ENCODE peak calls at places on chromosomes 7 and 10, in ten cellular contexts. N, H, R, P, Y, T, F, J, A and Z are unnamed samples.

GRCh38 chr7:72462311-72462710 is 50.2 kb upstream of the CALN1 start:
- DNase-seq in N (no peak), H (no peak), R (no peak), P (no peak), Y (no peak), T (no peak), F (no peak), J (no peak), A (no peak), Z (no peak)

GRCh38 chr10:48805848-48806247 is 121.2 kb downstream of the WDFY4 start:
- DNase-seq in N (no peak), H (no peak), R (no peak), P (no peak), Y (no peak), T (no peak), F (no peak), J (no peak), A (peak), Z (peak)

GRCh38 chr7:66125052-66125694 is 10.5 kb downstream of the CRCP start:
- DNase-seq in N (no peak), H (no peak), R (no peak), P (no peak), Y (no peak), T (no peak), F (no peak), J (no peak), A (no peak), Z (no peak)

GRCh38 chr10:124175701-124176100 is 82.3 kb upstream of the CHST15 start:
- DNase-seq in N (no peak), H (no peak), R (no peak), P (no peak), Y (peak), T (no peak), F (no peak), J (no peak), A (no peak), Z (no peak)

GRCh38 chr7:155299539-155300202 is 2.0 kb downstream of the INSIG1 start:
- DNase-seq in N (no peak), H (peak), R (no peak), P (no peak), Y (peak), T (no peak), F (no peak), J (no peak), A (no peak), Z (no peak)

GRCh38 chr7:84941291-84941690 is 245.6 kb downstream of the SEMA3D start:
- DNase-seq in N (no peak), H (no peak), R (no peak), P (no peak), Y (no peak), T (peak), F (no peak), J (no peak), A (no peak), Z (no peak)

GRCh38 chr7:70794962-70795361 is 337.0 kb upstream of the GALNT17 start:
- DNase-seq in N (no peak), H (no peak), R (no peak), P (no peak), Y (no peak), T (no peak), F (no peak), J (no peak), A (no peak), Z (no peak)

GRCh38 chr10:66058594-66058993 is 867.2 kb upstream of the LRRTM3 start:
- DNase-seq in N (no peak), H (no peak), R (no peak), P (no peak), Y (no peak), T (no peak), F (no peak), J (no peak), A (no peak), Z (no peak)

GRCh38 chr7:127674361-127674760 is 22.4 kb downstream of the SND1 start:
- DNase-seq in N (no peak), H (no peak), R (no peak), P (peak), Y (no peak), T (no peak), F (no peak), J (no peak), A (no peak), Z (no peak)

GRCh38 chr10:100744980-100745881 is at the start of gene PAX2:
- DNase-seq in N (no peak), H (no peak), R (no peak), P (no peak), Y (no peak), T (no peak), F (no peak), J (no peak), A (no peak), Z (no peak)

GRCh38 chr7:102849079-102849478 is 63.7 kb upstream of the LRRC17 start:
- DNase-seq in N (no peak), H (no peak), R (no peak), P (no peak), Y (no peak), T (no peak), F (no peak), J (no peak), A (no peak), Z (no peak)

GRCh38 chr10:116084166-116084565 is 188.8 kb downstream of the GFRA1 start:
- DNase-seq in N (no peak), H (no peak), R (no peak), P (peak), Y (no peak), T (no peak), F (no peak), J (no peak), A (no peak), Z (no peak)

GRCh38 chr7:99362801-99363200 is 11.7 kb upstream of the ARPC1B start:
- DNase-seq in N (no peak), H (no peak), R (no peak), P (peak), Y (no peak), T (peak), F (no peak), J (peak), A (no peak), Z (no peak)

GRCh38 chr10:75202321-75203096 is 8.1 kb upstream of the VDAC2 start:
- DNase-seq in N (peak), H (peak), R (no peak), P (peak), Y (no peak), T (peak), F (peak), J (peak), A (peak), Z (peak)

GRCh38 chr10:112374724-112375541 is 1.0 kb downstream of the ACSL5 start:
- DNase-seq in N (no peak), H (peak), R (no peak), P (no peak), Y (peak), T (no peak), F (no peak), J (no peak), A (no peak), Z (no peak)

DNA sequence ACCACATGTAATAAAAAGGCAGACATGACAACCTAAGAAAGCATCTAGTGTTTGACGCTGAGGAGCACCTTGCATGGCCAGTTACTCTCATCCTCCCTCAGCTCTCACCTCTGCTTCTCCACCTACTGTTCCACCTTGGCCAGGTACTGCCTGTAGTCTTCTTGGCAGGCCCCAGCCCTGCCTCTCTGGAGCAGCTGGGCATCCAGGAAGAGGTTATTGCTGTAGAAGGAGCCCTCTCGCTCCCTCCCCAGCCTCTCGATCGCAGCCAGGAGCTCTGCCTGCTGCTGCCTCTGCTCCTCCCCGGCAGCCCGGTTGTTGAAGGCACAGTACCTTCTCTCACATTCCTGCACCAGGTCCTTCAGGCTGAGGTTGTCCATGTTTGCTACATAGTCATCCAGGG is 9.7 kb downstream of the GIMAP5 start:
- DNase-seq in N (no peak), H (no peak), R (no peak), P (no peak), Y (no peak), T (no peak), F (no peak), J (no peak), A (no peak), Z (no peak)
- H3K27ac ChIP-seq in N (no peak), H (no peak), R (no peak), P (no peak), Y (no peak), T (no peak), F (peak), J (no peak), A (no peak), Z (no peak)

GRCh38 chr7:55272328-55272727 is 92.8 kb upstream of the LANCL2 start:
- DNase-seq in N (no peak), H (no peak), R (no peak), P (no peak), Y (no peak), T (no peak), F (no peak), J (no peak), A (no peak), Z (no peak)

GRCh38 chr7:55273186-55273980 is 91.8 kb upstream of the LANCL2 start:
- DNase-seq in N (no peak), H (no peak), R (no peak), P (no peak), Y (no peak), T (no peak), F (no peak), J (no peak), A (no peak), Z (no peak)

GRCh38 chr7:55274156-55274555 is 91.0 kb upstream of the LANCL2 start:
- DNase-seq in N (no peak), H (no peak), R (no peak), P (no peak), Y (no peak), T (no peak), F (no peak), J (no peak), A (no peak), Z (no peak)

GRCh38 chr7:55271661-55272060 is 93.5 kb upstream of the LANCL2 start:
- DNase-seq in N (no peak), H (no peak), R (no peak), P (no peak), Y (no peak), T (no peak), F (no peak), J (no peak), A (no peak), Z (no peak)

GRCh38 chr7:55271069-55271468 is 94.1 kb upstream of the LANCL2 start:
- DNase-seq in N (no peak), H (no peak), R (no peak), P (peak), Y (no peak), T (peak), F (no peak), J (no peak), A (no peak), Z (no peak)
- TF ChIP-seq CTCF in N (peak), H (peak), R (no peak), P (peak), Y (peak), T (peak), F (no peak), J (peak), A (no peak), Z (peak)

DNA sequence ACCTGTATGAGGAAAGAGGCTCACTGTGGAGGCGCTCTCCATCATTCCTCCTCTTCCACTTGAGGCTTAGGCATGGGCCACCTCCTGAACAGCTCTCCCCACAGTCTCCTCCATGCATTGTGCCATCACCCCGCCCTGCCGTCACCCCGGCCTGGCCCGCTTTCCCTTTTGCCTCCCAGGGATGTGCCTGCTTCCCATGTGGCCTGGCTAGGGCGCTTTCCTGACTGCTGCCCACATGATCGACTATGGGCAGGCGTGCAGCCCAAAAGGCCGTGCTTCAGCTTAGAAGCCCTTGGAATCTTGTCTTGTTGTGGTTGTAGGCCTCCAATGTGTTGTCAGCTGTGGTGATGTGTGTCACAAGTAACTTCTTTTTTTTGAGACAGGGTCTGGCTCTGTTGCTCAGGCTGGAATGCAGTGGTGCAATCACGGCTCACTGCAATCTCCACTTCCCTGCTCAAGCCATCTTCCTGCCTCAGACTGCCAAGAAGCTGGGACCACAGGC is 1.8 kb upstream of the ACTR3C start:
- DNase-seq in N (peak), H (no peak), R (no peak), P (peak), Y (no peak), T (peak), F (peak), J (no peak), A (no peak), Z (peak)
- H3K4me3 ChIP-seq in N (no peak), H (no peak), R (peak), P (no peak), Y (no peak), T (no peak), F (no peak), J (no peak), A (no peak), Z (no peak)

DNA sequence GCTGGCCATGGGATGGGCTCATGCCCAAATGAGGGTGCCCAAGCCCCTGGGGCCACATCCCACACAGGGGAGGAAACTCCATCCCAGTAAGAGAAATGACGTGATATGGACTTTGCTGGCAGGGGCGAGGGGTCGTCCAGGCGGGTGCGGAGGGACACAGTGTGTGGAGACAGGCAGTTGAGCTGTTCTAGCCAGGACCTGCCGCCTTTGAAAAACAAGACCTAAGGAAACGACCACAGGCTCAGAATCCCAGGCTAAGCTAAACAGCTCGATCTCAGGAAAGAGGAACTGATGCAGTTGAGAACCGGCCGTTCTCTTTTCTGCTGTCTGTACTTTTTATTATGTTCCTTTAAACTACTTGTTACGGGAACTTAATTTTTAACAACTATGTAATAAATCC is 51.1 kb upstream of the NFE2L3 start:
- DNase-seq in N (no peak), H (no peak), R (no peak), P (no peak), Y (peak), T (no peak), F (no peak), J (no peak), A (peak), Z (no peak)
- H3K27ac ChIP-seq in N (no peak), H (no peak), R (peak), P (no peak), Y (peak), T (no peak), F (peak), J (no peak), A (no peak), Z (no peak)